ENCODE peak calls at places on chromosome 19, in eight cellular contexts. K is astrocyte; G is neural progenitor cell; V is cardiac muscle cell; U is GM23338; P is CD4-positive, alpha-beta memory T cell; R is esophagus muscularis mucosa; L is body of pancreas. O is an unnamed sample.

GRCh38 chr19:14450168-14450874 is 17.2 kb downstream of the PKN1 start:
- DNase-seq in K (no peak), G (peak; percentile 65), V (no peak), U (peak; percentile 98), P (peak; percentile 62), R (no peak), L (no peak), O (no peak)

GRCh38 chr19:51743405-51743804 is 8.3 kb downstream of the FPR1 start:
- DNase-seq in K (no peak), G (no peak), V (no peak), U (no peak), P (no peak), R (no peak), L (no peak), O (no peak)

GRCh38 chr19:35346193-35347052 is 1.3 kb upstream of the FFAR1 start:
- DNase-seq in K (no peak), G (no peak), V (no peak), U (no peak), P (peak; percentile 84), R (peak; percentile 89), L (no peak), O (peak; percentile 77)

GRCh38 chr19:15115080-15115479 is 7.9 kb downstream of the SYDE1 start:
- DNase-seq in K (no peak), G (no peak), V (no peak), U (no peak), P (no peak), R (no peak), L (peak; percentile 49), O (no peak)

GRCh38 chr19:35299523-35300339 is 7.8 kb downstream of the MAG start:
- DNase-seq in K (no peak), G (no peak), V (peak; percentile 37), U (peak; percentile 79), P (no peak), R (no peak), L (no peak), O (no peak)

GRCh38 chr19:33813391-33814101 is 16.9 kb downstream of the KCTD15 start:
- DNase-seq in K (no peak), G (no peak), V (no peak), U (no peak), P (no peak), R (no peak), L (no peak), O (peak; percentile 82)

GRCh38 chr19:46967578-46968018 is 52.0 kb upstream of the NPAS1 start:
- DNase-seq in K (no peak), G (no peak), V (no peak), U (no peak), P (peak; percentile 59), R (no peak), L (no peak), O (no peak)

GRCh38 chr19:19214892-19215291 is 3.1 kb downstream of the NCAN start:
- DNase-seq in K (peak; percentile 25), G (peak; percentile 87), V (peak; percentile 86), U (peak; percentile 85), P (peak; percentile 21), R (no peak), L (no peak), O (no peak)

GRCh38 chr19:10111405-10111811 is at the start of gene P2RY11:
- DNase-seq in K (no peak), G (no peak), V (no peak), U (no peak), P (no peak), R (no peak), L (peak; percentile 68), O (peak; percentile 91)

GRCh38 chr19:58279042-58279924 is 528 bp downstream of the ZNF8 start:
- DNase-seq in K (peak; percentile 66), G (peak; percentile 82), V (peak; percentile 92), U (peak; percentile 82), P (peak; percentile 22), R (peak; percentile 92), L (peak; percentile 71), O (no peak)

GRCh38 chr19:2160384-2160783 is 3.3 kb upstream of the DOT1L start:
- DNase-seq in K (no peak), G (no peak), V (no peak), U (no peak), P (no peak), R (no peak), L (no peak), O (no peak)

GRCh38 chr19:35013820-35014754 is 14.0 kb downstream of the GRAMD1A start:
- DNase-seq in K (no peak), G (no peak), V (no peak), U (no peak), P (peak; percentile 88), R (no peak), L (peak; percentile 43), O (no peak)

GRCh38 chr19:32869369-32870153 is at the start of gene SLC7A9:
- DNase-seq in K (no peak), G (no peak), V (no peak), U (no peak), P (no peak), R (no peak), L (no peak), O (no peak)

GRCh38 chr19:10894911-10895213 is 23.5 kb downstream of the CARM1 start:
- DNase-seq in K (no peak), G (no peak), V (no peak), U (peak; percentile 35), P (no peak), R (no peak), L (no peak), O (no peak)

GRCh38 chr19:49336482-49337266 is 1.5 kb downstream of the CD37 start:
- DNase-seq in K (no peak), G (no peak), V (no peak), U (no peak), P (no peak), R (peak; percentile 75), L (no peak), O (no peak)

GRCh38 chr19:5667751-5668271 is 12.5 kb downstream of the MICOS13 start:
- DNase-seq in K (no peak), G (peak; percentile 40), V (no peak), U (peak; percentile 80), P (no peak), R (no peak), L (no peak), O (no peak)

DNA sequence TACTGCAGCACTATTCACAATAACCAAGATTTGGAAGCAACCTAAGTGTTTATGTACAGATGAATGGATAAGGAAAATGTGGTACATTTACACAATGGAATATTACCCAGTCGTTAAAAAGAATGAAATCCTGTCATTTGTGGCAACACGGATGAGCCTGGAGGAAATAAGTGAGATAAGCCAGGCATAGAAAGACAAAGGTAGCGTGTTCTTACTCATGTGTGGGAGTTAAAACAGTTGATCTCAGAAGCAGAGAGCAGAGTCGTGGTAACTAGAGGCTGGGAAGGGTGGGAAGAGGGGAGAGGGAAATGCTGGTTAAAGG is 29.5 kb downstream of the LILRB4 start:
- DNase-seq in K (no peak), G (no peak), V (no peak), U (no peak), P (no peak), R (no peak), L (no peak), O (no peak)
- H3K4me1 ChIP-seq in K (no peaks in the 10 kb centered on the region), G (no peaks in the 10 kb centered on the region), V (no peaks in the 10 kb centered on the region), U (no peaks in the 10 kb centered on the region), P (no peaks in the 10 kb centered on the region), R (no peaks in the 10 kb centered on the region), L (no peaks in the 10 kb centered on the region), O (no peaks in the 10 kb centered on the region)

GRCh38 chr19:310781-311496 is 19.7 kb upstream of the PLPP2 start:
- DNase-seq in K (no peak), G (no peak), V (no peak), U (no peak), P (no peak), R (no peak), L (no peak), O (no peak)

GRCh38 chr19:311813-312261 is 20.6 kb upstream of the PLPP2 start:
- DNase-seq in K (no peak), G (peak; percentile 0), V (no peak), U (no peak), P (no peak), R (no peak), L (no peak), O (no peak)

GRCh38 chr19:309206-309565 is 18.0 kb upstream of the PLPP2 start:
- DNase-seq in K (no peak), G (no peak), V (no peak), U (no peak), P (no peak), R (no peak), L (no peak), O (no peak)

GRCh38 chr19:308471-309205 is 17.4 kb upstream of the PLPP2 start:
- DNase-seq in K (no peak), G (no peak), V (no peak), U (no peak), P (no peak), R (no peak), L (no peak), O (no peak)

DNA sequence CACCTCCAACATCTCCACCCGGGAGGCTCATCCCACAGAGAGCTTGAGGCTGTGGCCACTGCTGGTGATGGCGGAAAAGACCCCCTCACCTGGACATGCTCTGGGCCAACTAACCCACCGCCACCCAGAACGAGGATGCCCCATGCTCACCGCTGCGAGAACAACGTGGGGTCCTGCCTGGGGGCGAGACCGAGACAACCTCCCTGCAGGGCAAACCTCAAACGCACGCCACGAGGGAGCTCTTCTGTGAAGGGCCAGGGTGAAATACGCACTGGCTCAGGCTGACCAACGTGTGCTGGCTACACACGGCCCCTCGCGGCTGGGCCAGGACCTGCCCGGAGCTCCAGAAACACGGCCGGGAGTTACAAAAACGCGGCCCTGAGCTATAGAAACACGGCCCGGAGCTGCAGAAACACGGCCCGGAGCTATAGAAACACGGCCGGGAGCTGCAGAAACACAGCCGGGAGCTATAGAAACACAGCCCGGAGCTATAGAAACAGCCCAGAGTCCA is 19.0 kb upstream of the PLPP2 start:
- DNase-seq in K (no peak), G (no peak), V (peak; percentile 62), U (peak; percentile 62), P (no peak), R (no peak), L (peak; percentile 23), O (no peak)
- H3K27ac ChIP-seq in K (no peak overlapping the region), G (no peak overlapping the region), V (peak overlapping the region; percentile 52), U (no peak overlapping the region), P (no peak overlapping the region), R (peak overlapping the region; percentile 55), L (no peak overlapping the region), O (no peak overlapping the region)

GRCh38 chr19:38319421-38320258 is at the start of gene KCNK6:
- DNase-seq in K (peak; percentile 14), G (peak; percentile 78), V (peak; percentile 63), U (peak; percentile 77), P (peak; percentile 30), R (no peak), L (peak; percentile 61), O (no peak)
- H3K4me1 ChIP-seq in K (peaks cover 15% of the 10 kb centered on the region), G (peaks cover 17% of the 10 kb centered on the region), V (no peaks in the 10 kb centered on the region), U (peaks cover 5% of the 10 kb centered on the region), P (peaks cover 50% of the 10 kb centered on the region), R (peaks cover 66% of the 10 kb centered on the region), L (peaks cover 40% of the 10 kb centered on the region), O (peaks cover 73% of the 10 kb centered on the region)

GRCh38 chr19:6794817-6795431 is 22.4 kb downstream of the VAV1 start:
- DNase-seq in K (no peak), G (no peak), V (no peak), U (peak; percentile 53), P (no peak), R (no peak), L (no peak), O (no peak)
- H3K27ac ChIP-seq in K (no peak overlapping the region), G (no peak overlapping the region), V (no peak overlapping the region), U (no peak overlapping the region), P (no peak overlapping the region), R (no peak overlapping the region), L (no peak overlapping the region), O (no peak overlapping the region)